ENCODE peak calls at places on chromosomes 16 and 17, in six cellular contexts. J is ovary, S is tibial nerve, W is astrocyte, R is heart left ventricle, G is WTC11. Z is an unnamed sample.

GRCh38 chr17:49962599-49963276 is 6.3 kb upstream of the DLX4 start:
- DNase-seq in G (peak; percentile 44), S (no peak), W (no peak), R (no peak), J (no peak), Z (no peak)

GRCh38 chr16:68752602-68753001 is 15.5 kb downstream of the CDH1 start:
- DNase-seq in R (no peak), G (no peak), J (no peak), W (no peak), S (no peak), Z (no peak)

GRCh38 chr16:49467540-49468372 is 94.2 kb downstream of the C16orf78 start:
- DNase-seq in S (no peak), J (no peak), W (no peak), R (no peak), G (no peak), Z (no peak)

GRCh38 chr16:73037331-73037745 is 10.6 kb downstream of the ZFHX3 start:
- DNase-seq in J (no peak), S (no peak), G (no peak), R (no peak), W (no peak), Z (no peak)

GRCh38 chr16:71214771-71215381 is 15.6 kb downstream of the HYDIN start:
- DNase-seq in J (no peak), R (no peak), S (no peak), G (no peak), W (no peak), Z (no peak)

GRCh38 chr17:15289285-15290185 is 24.4 kb upstream of the PMP22 start:
- DNase-seq in S (no peak), R (no peak), G (no peak), J (no peak), W (peak; percentile 85), Z (no peak)

GRCh38 chr16:86088816-86089215 is 189.9 kb downstream of the IRF8 start:
- DNase-seq in S (no peak), R (no peak), W (no peak), G (no peak), J (no peak), Z (no peak)

GRCh38 chr16:84228321-84228838 is 11.4 kb downstream of the KCNG4 start:
- DNase-seq in S (peak; percentile 71), W (peak; percentile 83), J (peak; percentile 89), G (peak; percentile 40), R (peak; percentile 84), Z (no peak)

GRCh38 chr16:1941162-1941923 is 1.7 kb downstream of the MSRB1 start:
- DNase-seq in G (peak; percentile 72), S (no peak), R (no peak), J (no peak), W (peak; percentile 94), Z (no peak)

GRCh38 chr17:38574712-38575111 is 31.0 kb downstream of the SRCIN1 start:
- DNase-seq in J (no peak), R (no peak), S (no peak), W (no peak), G (no peak), Z (no peak)

GRCh38 chr17:39485555-39485954 is 24.3 kb downstream of the CDK12 start:
- DNase-seq in W (peak; percentile 96), G (no peak), R (no peak), S (no peak), J (no peak), Z (no peak)

GRCh38 chr17:80953471-80954315 is 37.9 kb upstream of the CHMP6 start:
- DNase-seq in G (peak; percentile 6), S (no peak), J (peak; percentile 23), R (peak; percentile 37), W (no peak), Z (no peak)

GRCh38 chr16:85062303-85062702 is 34.7 kb downstream of the KIAA0513 start:
- DNase-seq in S (no peak), W (no peak), G (no peak), R (no peak), J (no peak), Z (no peak)

GRCh38 chr17:12693640-12694039 is 27.9 kb downstream of the MYOCD start:
- DNase-seq in R (no peak), G (no peak), W (no peak), S (no peak), J (no peak), Z (no peak)

GRCh38 chr16:56956756-56957155 is 5.0 kb upstream of the CETP start:
- DNase-seq in W (no peak), G (no peak), S (no peak), J (no peak), R (no peak), Z (no peak)
- TF ChIP-seq CTCF in W (peak; percentile 19), G (no peak), S (no peak), J (no peak), R (no peak), Z (peak; percentile 17)

GRCh38 chr17:82566129-82566995 is 46.8 kb downstream of the FOXK2 start:
- DNase-seq in R (no peak), J (no peak), G (no peak), W (no peak), S (no peak), Z (no peak)
- TF ChIP-seq CTCF in R (no peak), J (no peak), G (no peak), W (no peak), S (no peak), Z (no peak)

GRCh38 chr16:10256855-10257641 is 74.8 kb upstream of the GRIN2A start:
- DNase-seq in W (no peak), R (no peak), J (peak; percentile 33), G (peak; percentile 66), S (no peak), Z (peak; percentile 25)
- TF ChIP-seq CTCF in W (peak; percentile 41), R (peak; percentile 75), J (peak; percentile 29), G (peak; percentile 82), S (peak; percentile 75), Z (peak; percentile 76)

GRCh38 chr17:43995150-43995471 is 9.3 kb upstream of the NAGS start:
- DNase-seq in S (no peak), W (no peak), J (no peak), G (no peak), R (no peak), Z (no peak)
- TF ChIP-seq CTCF in S (no peak), W (no peak), J (no peak), G (peak; percentile 19), R (no peak), Z (no peak)

GRCh38 chr17:17710355-17710727 is 29.1 kb downstream of the RAI1 start:
- DNase-seq in G (no peak), R (no peak), J (no peak), W (no peak), S (no peak), Z (no peak)
- TF ChIP-seq CTCF in G (no peak), R (no peak), J (no peak), W (no peak), S (no peak), Z (no peak)

GRCh38 chr16:81681311-81681710 is 97.8 kb upstream of the PLCG2 start:
- DNase-seq in W (no peak), R (no peak), J (no peak), G (no peak), S (no peak), Z (no peak)

GRCh38 chr16:81678326-81679095 is 100.6 kb upstream of the PLCG2 start:
- DNase-seq in W (no peak), J (peak; percentile 67), R (no peak), S (no peak), G (no peak), Z (no peak)

GRCh38 chr16:81677375-81677737 is 101.7 kb upstream of the PLCG2 start:
- DNase-seq in W (no peak), R (no peak), S (no peak), G (no peak), J (no peak), Z (no peak)

GRCh38 chr16:81680444-81681263 is 98.4 kb upstream of the PLCG2 start:
- DNase-seq in G (no peak), W (no peak), J (no peak), R (no peak), S (no peak), Z (no peak)

GRCh38 chr16:81679721-81680430 is 99.2 kb upstream of the PLCG2 start:
- DNase-seq in W (no peak), S (no peak), R (no peak), G (no peak), J (no peak), Z (no peak)
- TF ChIP-seq CTCF in W (no peak), S (no peak), R (no peak), G (no peak), J (no peak), Z (no peak)

GRCh38 chr16:22721497-22722100 is 92.4 kb upstream of the HS3ST2 start:
- DNase-seq in J (no peak), W (no peak), S (no peak), R (no peak), G (no peak), Z (no peak)
- TF ChIP-seq CTCF in J (no peak), W (no peak), S (no peak), R (no peak), G (no peak), Z (no peak)

GRCh38 chr17:18257747-18258355 is 687 bp downstream of the FLII start:
- DNase-seq in G (peak; percentile 69), R (peak; percentile 89), S (peak; percentile 53), W (peak; percentile 46), J (no peak), Z (no peak)
- TF ChIP-seq CTCF in G (no peak), R (no peak), S (no peak), W (no peak), J (no peak), Z (no peak)

GRCh38 chr17:78559024-78559423 is 18.2 kb downstream of the DNAH17 start:
- DNase-seq in G (no peak), J (no peak), W (no peak), S (no peak), R (peak; percentile 3), Z (no peak)

GRCh38 chr17:78558181-78558850 is 18.9 kb downstream of the DNAH17 start:
- DNase-seq in R (peak; percentile 14), S (no peak), J (no peak), W (no peak), G (no peak), Z (no peak)

GRCh38 chr17:78560731-78561130 is 16.5 kb downstream of the DNAH17 start:
- DNase-seq in W (no peak), S (no peak), R (peak; percentile 50), G (no peak), J (no peak), Z (no peak)

GRCh38 chr17:78561166-78561565 is 16.0 kb downstream of the DNAH17 start:
- DNase-seq in R (peak; percentile 27), G (no peak), S (no peak), W (no peak), J (no peak), Z (no peak)

DNA sequence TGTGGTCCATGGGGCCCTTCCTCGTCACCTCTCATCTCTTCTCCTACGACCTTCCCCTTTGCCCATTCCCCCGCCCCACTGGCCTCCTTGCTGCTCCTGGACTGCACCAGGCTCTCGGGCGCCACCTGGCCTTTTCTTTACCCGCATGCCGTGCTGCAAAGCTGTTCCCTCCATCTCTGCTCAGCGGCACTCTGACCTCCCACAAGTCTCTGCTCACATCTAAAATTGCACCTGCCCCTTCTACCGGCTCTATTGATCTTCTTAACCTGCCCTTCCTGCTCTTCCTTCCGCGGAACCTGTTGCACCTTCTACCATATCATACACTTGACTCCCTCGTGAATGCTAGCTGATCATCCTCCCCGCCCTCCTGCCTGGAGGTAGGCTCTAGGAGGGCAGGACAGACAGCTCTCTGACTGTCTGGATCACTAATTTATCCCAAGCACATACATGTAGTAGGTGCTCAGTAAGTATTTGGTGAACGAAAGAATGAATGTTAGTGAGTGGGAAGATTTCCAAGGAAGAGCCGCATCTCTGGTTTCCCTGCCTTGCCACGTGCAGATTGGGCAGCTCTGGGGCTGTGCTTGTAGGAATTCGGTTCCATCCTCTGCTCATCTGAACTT is 17.3 kb downstream of the DNAH17 start:
- DNase-seq in S (no peak), G (peak; percentile 78), W (no peak), J (no peak), R (peak; percentile 54), Z (no peak)
- TF ChIP-seq CTCF in S (no peak), G (peak; percentile 23), W (no peak), J (no peak), R (no peak), Z (no peak)